ENCODE peak calls at places on chromosome 19, in five cellular contexts. B is effector memory CD4-positive, alpha-beta T cell; Q is lower lobe of right lung; U is PC-3; S is ascending aorta. X is an unnamed sample.

GRCh38 chr19:18932216-18932841 is 8.7 kb downstream of the HOMER3 start:
- DNase-seq in B (peak; percentile 81), Q (peak; percentile 88), U (peak; percentile 29), S (peak; percentile 80), X (peak; percentile 86)

GRCh38 chr19:45097776-45098520 is 5.0 kb downstream of the PPP1R37 start:
- DNase-seq in B (no peak), Q (no peak), U (peak; percentile 87), S (no peak), X (no peak)

GRCh38 chr19:18435185-18435841 is 2.6 kb downstream of the ISYNA1 start:
- DNase-seq in B (no peak), Q (no peak), U (no peak), S (no peak), X (no peak)

GRCh38 chr19:20351244-20351643 is 184.2 kb downstream of the ZNF486 start:
- DNase-seq in B (no peak), Q (no peak), U (no peak), S (no peak), X (no peak)

GRCh38 chr19:31334849-31335624 is 14.2 kb downstream of the TSHZ3 start:
- DNase-seq in B (no peak), Q (no peak), U (no peak), S (peak; percentile 13), X (no peak)

GRCh38 chr19:51470966-51471365 is 7.4 kb upstream of the CEACAM18 start:
- DNase-seq in B (no peak), Q (no peak), U (peak; percentile 76), S (peak; percentile 35), X (no peak)

GRCh38 chr19:42178791-42179500 is 38.5 kb downstream of the DEDD2 start:
- DNase-seq in B (no peak), Q (no peak), U (no peak), S (no peak), X (no peak)

GRCh38 chr19:46716672-46717033 is 261 bp downstream of the PRKD2 start:
- DNase-seq in B (no peak), Q (no peak), U (no peak), S (no peak), X (no peak)

GRCh38 chr19:50570997-50571396 is 2.8 kb upstream of the LRRC4B start:
- DNase-seq in B (no peak), Q (no peak), U (no peak), S (no peak), X (no peak)

GRCh38 chr19:54573330-54573872 is at the start of gene LILRA2:
- DNase-seq in B (no peak), Q (peak; percentile 64), U (no peak), S (no peak), X (no peak)

GRCh38 chr19:54574051-54574450 is 461 bp downstream of the LILRA2 start:
- DNase-seq in B (no peak), Q (no peak), U (no peak), S (no peak), X (no peak)

GRCh38 chr19:54576411-54576976 is 2.9 kb downstream of the LILRA2 start:
- DNase-seq in B (no peak), Q (no peak), U (no peak), S (no peak), X (no peak)

GRCh38 chr19:54574527-54575056 is 1.0 kb downstream of the LILRA2 start:
- DNase-seq in B (no peak), Q (no peak), U (no peak), S (no peak), X (no peak)

DNA sequence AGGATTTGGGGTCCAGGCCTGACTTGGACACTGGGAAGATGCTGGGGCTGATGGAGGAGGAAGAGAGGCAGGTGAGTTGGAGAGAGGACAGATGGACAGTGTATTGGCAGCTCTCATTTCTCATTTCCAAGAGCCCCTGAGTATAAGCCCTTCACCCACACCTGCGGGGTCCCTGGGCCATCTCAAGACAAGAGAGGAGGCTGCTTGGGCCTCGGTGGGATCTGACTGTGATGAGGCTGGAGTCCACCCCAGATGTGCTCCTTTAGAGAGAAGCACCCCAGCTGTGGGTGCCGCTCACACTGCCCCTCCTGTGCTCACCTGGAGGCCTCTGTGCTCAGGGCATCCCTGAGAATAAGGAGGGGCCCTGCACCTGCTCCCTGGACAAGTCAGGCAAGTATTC is 3.7 kb downstream of the LILRA2 start:
- DNase-seq in B (no peak), Q (no peak), U (no peak), S (no peak), X (no peak)
- H3K4me1 ChIP-seq in B (no peaks in the 10 kb centered on the region), Q (no peaks in the 10 kb centered on the region), U (no peaks in the 10 kb centered on the region), S (no peaks in the 10 kb centered on the region), X (no peaks in the 10 kb centered on the region)

GRCh38 chr19:15199219-15199651 is 1.6 kb downstream of the NOTCH3 start:
- DNase-seq in B (no peak), Q (no peak), U (no peak), S (no peak), X (no peak)
- H3K4me3 ChIP-seq in B (no peak overlapping the region), Q (peak overlapping the region; percentile 59), U (peak overlapping the region; percentile 99), S (peak overlapping the region; percentile 75), X (no peak overlapping the region)

DNA sequence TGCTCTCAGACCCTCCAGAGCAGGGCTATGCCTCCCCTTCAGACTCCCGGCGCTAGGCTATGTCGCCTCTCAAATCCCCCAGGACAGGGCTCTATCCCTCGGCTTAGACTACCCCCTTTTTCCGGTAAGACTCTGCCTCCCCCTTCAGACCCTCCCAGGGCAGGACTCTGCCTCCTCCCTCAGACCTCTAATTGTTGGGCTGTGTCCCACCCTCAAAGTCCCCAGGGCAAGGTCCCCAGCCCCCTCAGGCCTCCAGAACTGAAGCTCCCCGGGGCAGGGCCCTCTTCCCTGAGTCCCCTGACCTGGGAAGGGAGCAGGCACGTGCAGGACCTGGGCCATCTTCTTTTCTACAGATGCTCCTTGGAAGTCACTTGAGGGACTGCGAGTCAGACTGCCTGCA is 3.2 kb downstream of the KANK2 start:
- DNase-seq in B (no peak), Q (no peak), U (no peak), S (no peak), X (no peak)
- H3K4me1 ChIP-seq in B (peaks cover 12% of the 10 kb centered on the region), Q (peaks cover 78% of the 10 kb centered on the region), U (peaks cover 18% of the 10 kb centered on the region), S (peaks cover 47% of the 10 kb centered on the region), X (peaks cover 7% of the 10 kb centered on the region)

GRCh38 chr19:13118424-13119193 is 545 bp downstream of the NACC1 start:
- DNase-seq in B (no peak), Q (peak; percentile 81), U (peak; percentile 66), S (no peak), X (peak; percentile 86)

GRCh38 chr19:13117772-13118423 is at the start of gene NACC1:
- DNase-seq in B (peak; percentile 73), Q (peak; percentile 93), U (peak; percentile 95), S (peak; percentile 94), X (no peak)

GRCh38 chr19:13120817-13121216 is 2.8 kb downstream of the NACC1 start:
- DNase-seq in B (no peak), Q (no peak), U (no peak), S (no peak), X (no peak)

GRCh38 chr19:13121551-13122274 is 3.6 kb downstream of the NACC1 start:
- DNase-seq in B (no peak), Q (no peak), U (no peak), S (no peak), X (no peak)

GRCh38 chr19:13119654-13120053 is 1.6 kb downstream of the NACC1 start:
- DNase-seq in B (no peak), Q (no peak), U (no peak), S (no peak), X (no peak)
- H3K4me3 ChIP-seq in B (peak overlapping the region; percentile 11), Q (peak overlapping the region; percentile 82), U (peak overlapping the region; percentile 93), S (no peak overlapping the region), X (no peak overlapping the region)

DNA sequence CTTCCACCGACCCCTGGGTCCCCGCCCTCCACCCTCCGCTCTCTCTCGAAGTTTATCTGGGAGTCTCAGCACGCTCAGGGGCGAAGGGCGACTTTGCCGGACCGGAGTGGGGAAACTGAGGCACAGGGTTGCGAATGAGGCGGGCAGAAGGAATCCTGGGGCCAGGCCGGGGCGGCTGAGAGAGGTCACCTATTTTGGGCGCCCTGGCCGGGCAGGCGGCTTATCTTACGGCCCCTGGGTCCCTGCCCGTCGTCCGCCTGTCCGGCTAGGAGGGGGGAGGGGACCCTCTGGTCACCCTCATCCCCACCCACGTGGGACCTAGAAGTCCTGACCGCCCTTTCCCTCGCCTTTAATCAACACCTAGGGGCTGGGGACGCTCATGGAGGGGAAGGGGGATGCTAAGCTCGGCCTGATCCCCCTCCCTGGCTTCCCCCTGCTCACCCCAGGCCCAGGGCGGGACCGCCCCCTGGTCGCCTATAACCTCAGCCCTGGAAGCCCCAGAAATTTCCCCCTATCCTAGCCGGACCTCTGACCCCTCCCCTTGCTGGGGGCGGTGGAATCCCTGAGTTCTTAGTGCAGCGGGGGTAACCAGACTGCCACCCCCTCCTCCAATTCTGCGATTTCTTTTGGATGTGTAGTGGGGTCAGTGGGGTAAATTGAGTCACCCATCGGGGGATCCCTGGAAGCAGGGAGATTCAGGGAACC is 556 bp downstream of the TRIP10 start:
- DNase-seq in B (no peak), Q (peak; percentile 69), U (no peak), S (no peak), X (no peak)
- H3K4me1 ChIP-seq in B (peaks cover 41% of the 10 kb centered on the region), Q (peaks cover 73% of the 10 kb centered on the region), U (peaks cover 51% of the 10 kb centered on the region), S (peaks cover 50% of the 10 kb centered on the region), X (peaks cover 30% of the 10 kb centered on the region)

X was measured in RWPE2.